ENCODE peak calls at places on chromosomes 3 and 15, in seven cellular contexts. Z is activated naive CD8-positive, alpha-beta T cell treated with anti-CD3 and anti-CD28 coated beads, Interleukin-2, amount 10 ng/mL, durations not matched to agents 7 days and 5 days; R is NCI-H1694; J is breast epithelium; P is right cardiac atrium; N is progenitor cell of endocrine pancreas; H is GDM1. I is an unnamed sample.

GRCh38 chr3:535566-536416 is 339.2 kb downstream of the CHL1 start:
- DNase-seq in N (peak), R (no peak), H (no peak), Z (peak), J (no peak), P (peak), I (peak)

GRCh38 chr15:75452968-75453702 is 1.6 kb upstream of the SIN3A start:
- DNase-seq in Z (peak), N (peak), J (peak), H (peak), P (peak), R (peak), I (peak)

GRCh38 chr3:134357914-134358811 is 16.1 kb downstream of the AMOTL2 start:
- DNase-seq in J (peak), H (no peak), P (peak), Z (no peak), N (no peak), R (no peak), I (no peak)

GRCh38 chr3:159619341-159619885 is 369.2 kb upstream of the IL12A start:
- DNase-seq in J (no peak), H (no peak), R (no peak), N (no peak), P (no peak), Z (no peak), I (no peak)

GRCh38 chr15:78930577-78931388 is 14.1 kb downstream of the CTSH start:
- DNase-seq in R (no peak), H (no peak), N (no peak), P (no peak), J (peak), Z (no peak), I (no peak)

GRCh38 chr3:139380575-139380974 is 8.9 kb downstream of the COPB2 start:
- DNase-seq in H (no peak), J (no peak), P (no peak), N (no peak), R (no peak), Z (no peak), I (no peak)

GRCh38 chr3:52044869-52045616 is 11.3 kb downstream of the DUSP7 start:
- DNase-seq in N (no peak), R (no peak), J (no peak), H (no peak), Z (no peak), P (no peak), I (no peak)

GRCh38 chr3:186241910-186242821 is 119.9 kb downstream of the DGKG start:
- DNase-seq in J (peak), R (peak), Z (peak), H (peak), N (no peak), P (peak), I (peak)

GRCh38 chr3:196753201-196753600 is 13.5 kb downstream of the PAK2 start:
- DNase-seq in H (no peak), R (no peak), N (no peak), J (no peak), P (no peak), Z (no peak), I (no peak)

GRCh38 chr3:7410782-7411181 is 549.9 kb downstream of the GRM7 start:
- DNase-seq in R (no peak), N (no peak), Z (no peak), H (no peak), P (no peak), J (no peak), I (no peak)

GRCh38 chr15:79849789-79850188 is 47.0 kb downstream of the MTHFS start:
- DNase-seq in H (no peak), P (no peak), N (no peak), Z (no peak), J (no peak), R (peak), I (no peak)

GRCh38 chr3:112633757-112634156 is 7.2 kb downstream of the CCDC80 start:
- DNase-seq in P (no peak), J (no peak), N (no peak), H (no peak), Z (no peak), R (peak), I (no peak)

GRCh38 chr3:114445233-114445632 is 151.4 kb downstream of the TIGIT start:
- DNase-seq in H (no peak), J (no peak), Z (no peak), R (no peak), P (no peak), N (no peak), I (no peak)

GRCh38 chr15:62298811-62299210 is 133.7 kb upstream of the C2CD4B start:
- DNase-seq in J (no peak), Z (no peak), R (no peak), N (no peak), H (no peak), P (no peak), I (peak)

GRCh38 chr15:90982135-90982534 is 12.2 kb downstream of the PRC1 start:
- DNase-seq in J (no peak), N (no peak), P (no peak), R (no peak), Z (no peak), H (no peak), I (no peak)

GRCh38 chr15:61811952-61812351 is 248.3 kb downstream of the VPS13C start:
- DNase-seq in J (no peak), Z (no peak), H (no peak), N (no peak), R (no peak), P (no peak), I (no peak)

GRCh38 chr3:110608566-110608965 is 463.1 kb upstream of the NECTIN3 start:
- DNase-seq in H (no peak), R (no peak), P (no peak), J (no peak), Z (no peak), N (no peak), I (no peak)

GRCh38 chr15:97140216-97140615 is 809.7 kb downstream of the NR2F2 start:
- DNase-seq in R (no peak), N (no peak), J (no peak), P (no peak), H (no peak), Z (no peak), I (no peak)

GRCh38 chr3:158160958-158161357 is 51.1 kb downstream of the RSRC1 start:
- DNase-seq in P (no peak), H (no peak), N (no peak), R (no peak), Z (no peak), J (no peak), I (no peak)

GRCh38 chr3:140100479-140100878 is 165.5 kb downstream of the CLSTN2 start:
- DNase-seq in J (no peak), N (no peak), P (no peak), Z (no peak), R (no peak), H (no peak), I (no peak)

GRCh38 chr3:143480306-143480852 is 360.8 kb downstream of the CHST2 start:
- DNase-seq in N (no peak), Z (no peak), P (no peak), H (no peak), J (no peak), R (no peak), I (no peak)

GRCh38 chr3:9600597-9600996 is 47.0 kb upstream of the LHFPL4 start:
- DNase-seq in H (no peak), N (peak), R (no peak), J (no peak), Z (peak), P (peak), I (peak)

GRCh38 chr3:85576091-85576690 is 617.4 kb downstream of the CADM2 start:
- DNase-seq in Z (peak), P (peak), J (peak), H (peak), R (no peak), N (peak), I (no peak)

GRCh38 chr3:116000315-116000714 is 377.0 kb downstream of the GAP43 start:
- DNase-seq in H (no peak), J (no peak), Z (no peak), R (peak), N (no peak), P (no peak), I (peak)

GRCh38 chr15:69755571-69756310 is 303.1 kb downstream of the RPLP1 start:
- DNase-seq in N (no peak), P (no peak), J (no peak), H (no peak), Z (peak), R (no peak), I (no peak)

GRCh38 chr15:75739791-75740190 is 27.1 kb upstream of the CSPG4 start:
- DNase-seq in P (peak), N (no peak), H (no peak), R (no peak), Z (no peak), J (no peak), I (peak)

GRCh38 chr3:97680210-97680609 is 84.3 kb upstream of the ARL6 start:
- DNase-seq in R (no peak), Z (no peak), H (no peak), N (no peak), J (no peak), P (no peak), I (no peak)

GRCh38 chr3:24342275-24342674 is 152.4 kb downstream of the THRB start:
- DNase-seq in Z (no peak), R (no peak), H (no peak), J (no peak), N (no peak), P (no peak), I (no peak)

GRCh38 chr15:77702211-77702957 is 69.7 kb upstream of the LINGO1 start:
- DNase-seq in N (peak), Z (peak), R (no peak), H (no peak), J (no peak), P (no peak), I (no peak)

I was measured in kidney.